ENCODE peak calls at places on chromosomes 6 and 20, in nine cellular contexts. Q, C, Y, B, L, X, N, D and K are unnamed samples.

GRCh38 chr6:156617376-156617775 is 159.8 kb upstream of the ARID1B start:
- DNase-seq in Q (no peak), C (peak; percentile 75), Y (no peak), B (peak; percentile 43), L (peak; percentile 85), X (no peak), N (peak; percentile 13), D (no peak), K (no peak)

GRCh38 chr20:37406010-37406998 is 60.4 kb downstream of the SRC start:
- DNase-seq in Q (peak; percentile 73), C (peak; percentile 25), Y (no peak), B (peak; percentile 64), L (no peak), X (no peak), N (no peak), D (no peak), K (peak; percentile 85)

GRCh38 chr6:116536216-116536621 is 9.3 kb downstream of the TRAPPC3L start:
- DNase-seq in Q (peak; percentile 90), C (peak; percentile 77), Y (peak; percentile 70), B (peak; percentile 79), L (peak; percentile 27), X (no peak), N (peak; percentile 68), D (no peak), K (peak; percentile 81)

GRCh38 chr6:71496018-71496800 is 207.6 kb downstream of the OGFRL1 start:
- DNase-seq in Q (no peak), C (peak; percentile 39), Y (peak; percentile 48), B (no peak), L (no peak), X (no peak), N (no peak), D (peak; percentile 38), K (no peak)

GRCh38 chr6:150129616-150130505 is 13.0 kb upstream of the PPP1R14C start:
- DNase-seq in Q (no peak), C (no peak), Y (no peak), B (no peak), L (no peak), X (no peak), N (no peak), D (no peak), K (no peak)

GRCh38 chr20:22723659-22724058 is 139.3 kb upstream of the FOXA2 start:
- DNase-seq in Q (no peak), C (peak; percentile 37), Y (no peak), B (no peak), L (no peak), X (no peak), N (no peak), D (no peak), K (no peak)

GRCh38 chr6:14703586-14703985 is 542.3 kb upstream of the JARID2 start:
- DNase-seq in Q (no peak), C (peak; percentile 59), Y (peak; percentile 94), B (no peak), L (no peak), X (no peak), N (no peak), D (no peak), K (no peak)

GRCh38 chr20:53655909-53656652 is 62.4 kb upstream of the ZNF217 start:
- DNase-seq in Q (no peak), C (peak; percentile 35), Y (peak; percentile 40), B (no peak), L (no peak), X (no peak), N (no peak), D (no peak), K (no peak)

GRCh38 chr6:168541307-168541706 is 100.3 kb downstream of the SMOC2 start:
- DNase-seq in Q (no peak), C (peak; percentile 60), Y (no peak), B (no peak), L (no peak), X (no peak), N (no peak), D (no peak), K (no peak)

GRCh38 chr6:129115491-129115890 is 232.6 kb downstream of the LAMA2 start:
- DNase-seq in Q (no peak), C (no peak), Y (no peak), B (no peak), L (no peak), X (no peak), N (no peak), D (no peak), K (no peak)

GRCh38 chr6:100467144-100468012 is 2.7 kb upstream of the SIM1 start:
- DNase-seq in Q (peak; percentile 44), C (no peak), Y (no peak), B (no peak), L (no peak), X (no peak), N (no peak), D (no peak), K (peak; percentile 46)

GRCh38 chr20:34525709-34526416 is 9.6 kb downstream of the DYNLRB1 start:
- DNase-seq in Q (no peak), C (peak; percentile 97), Y (peak; percentile 97), B (no peak), L (peak; percentile 87), X (peak; percentile 100), N (peak; percentile 99), D (no peak), K (no peak)

GRCh38 chr6:135586388-135586787 is 88.8 kb upstream of the AHI1 start:
- DNase-seq in Q (no peak), C (no peak), Y (no peak), B (no peak), L (no peak), X (no peak), N (no peak), D (no peak), K (no peak)

GRCh38 chr6:63740709-63741108 is 105.1 kb downstream of the PHF3 start:
- DNase-seq in Q (no peak), C (peak; percentile 80), Y (peak; percentile 85), B (no peak), L (no peak), X (no peak), N (peak; percentile 15), D (no peak), K (no peak)

GRCh38 chr6:24897186-24897585 is 38.6 kb downstream of the RIPOR2 start:
- DNase-seq in Q (no peak), C (no peak), Y (no peak), B (no peak), L (no peak), X (no peak), N (no peak), D (no peak), K (no peak)

GRCh38 chr6:54681987-54682386 is 164.6 kb upstream of the FAM83B start:
- DNase-seq in Q (no peak), C (peak; percentile 72), Y (peak; percentile 41), B (no peak), L (no peak), X (no peak), N (no peak), D (no peak), K (no peak)

GRCh38 chr6:145374566-145374965 is 360.8 kb downstream of the EPM2A start:
- DNase-seq in Q (no peak), C (no peak), Y (no peak), B (no peak), L (no peak), X (no peak), N (no peak), D (no peak), K (no peak)

GRCh38 chr6:7529141-7529540 is 12.3 kb upstream of the DSP start:
- DNase-seq in Q (no peak), C (no peak), Y (no peak), B (no peak), L (no peak), X (no peak), N (no peak), D (no peak), K (no peak)

GRCh38 chr6:24494726-24495515 is at the start of gene ALDH5A1:
- DNase-seq in Q (peak; percentile 86), C (peak; percentile 63), Y (peak; percentile 39), B (peak; percentile 77), L (peak; percentile 77), X (no peak), N (no peak), D (no peak), K (peak; percentile 88)

GRCh38 chr6:26543953-26544352 is 5.8 kb downstream of the HMGN4 start:
- DNase-seq in Q (no peak), C (peak; percentile 45), Y (no peak), B (no peak), L (no peak), X (no peak), N (no peak), D (no peak), K (no peak)
- TF ChIP-seq CTCF in Q (peak; percentile 21), C (peak; percentile 51), Y (peak; percentile 56), B (peak; percentile 47), L (no peak), X (peak; percentile 40), N (peak; percentile 37), D (peak; percentile 38), K (peak; percentile 31)

GRCh38 chr6:75114795-75115194 is 91.1 kb downstream of the COL12A1 start:
- DNase-seq in Q (no peak), C (no peak), Y (no peak), B (no peak), L (no peak), X (no peak), N (no peak), D (no peak), K (no peak)
- TF ChIP-seq CTCF in Q (no peak), C (no peak), Y (no peak), B (no peak), L (no peak), X (no peak), N (no peak), D (no peak), K (no peak)

DNA sequence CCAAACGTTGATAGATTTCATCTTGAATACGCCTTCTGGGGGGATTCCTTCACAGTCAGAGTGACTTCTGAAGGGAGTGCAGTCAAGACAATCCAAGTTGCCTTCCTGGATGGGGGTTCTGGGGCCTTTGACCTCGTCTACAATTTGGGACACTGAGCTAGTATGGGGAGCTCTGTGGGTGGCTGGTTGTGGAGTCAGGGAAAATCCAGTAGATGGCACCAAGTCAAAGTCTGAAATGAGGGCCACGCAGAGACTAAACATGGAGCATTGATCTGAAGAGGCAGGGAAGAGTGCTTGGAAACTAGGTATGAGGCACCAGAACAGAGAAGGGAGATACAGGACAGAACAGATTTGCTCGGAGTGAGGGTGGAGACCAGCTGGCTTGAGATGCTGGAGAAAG is 43.6 kb upstream of the CCN6 start:
- DNase-seq in Q (no peak), C (no peak), Y (no peak), B (no peak), L (no peak), X (no peak), N (no peak), D (no peak), K (no peak)
- TF ChIP-seq CTCF in Q (peak; percentile 43), C (peak; percentile 3), Y (no peak), B (peak; percentile 10), L (no peak), X (no peak), N (peak; percentile 33), D (peak; percentile 25), K (no peak)

GRCh38 chr6:141354191-141354950 is 778.4 kb upstream of the GJE1 start:
- DNase-seq in Q (peak; percentile 37), C (no peak), Y (no peak), B (no peak), L (no peak), X (no peak), N (no peak), D (no peak), K (no peak)
- TF ChIP-seq CTCF in Q (peak; percentile 47), C (no peak), Y (no peak), B (no peak), L (no peak), X (no peak), N (peak; percentile 22), D (no peak), K (peak; percentile 20)

GRCh38 chr6:118297821-118298220 is 250.3 kb upstream of the PLN start:
- DNase-seq in Q (peak; percentile 4), C (no peak), Y (no peak), B (no peak), L (no peak), X (no peak), N (no peak), D (no peak), K (no peak)
- TF ChIP-seq CTCF in Q (no peak), C (no peak), Y (no peak), B (no peak), L (no peak), X (no peak), N (no peak), D (no peak), K (no peak)